ENCODE peak calls at places on chromosome 10, in six cellular contexts. W, U, Z, P, M and Q are unnamed samples.

GRCh38 chr10:1308415-1308814 is 252.2 kb downstream of the WDR37 start:
- DNase-seq in M (no peak), W (no peak), U (no peak), P (no peak), Z (no peak), Q (no peak)

GRCh38 chr10:88286030-88286429 is 297.1 kb downstream of the RNLS start:
- DNase-seq in Z (no peak), W (no peak), U (no peak), P (no peak), M (no peak), Q (no peak)

GRCh38 chr10:4812952-4813351 is 13.1 kb upstream of the AKR1E2 start:
- DNase-seq in M (peak), P (peak), Z (peak), W (no peak), U (no peak), Q (peak)

GRCh38 chr10:102927311-102928010 is 9.4 kb downstream of the CNNM2 start:
- DNase-seq in Z (no peak), W (no peak), U (no peak), P (no peak), M (no peak), Q (no peak)

GRCh38 chr10:86632009-86632800 is 22.1 kb upstream of the OPN4 start:
- DNase-seq in U (no peak), W (no peak), Z (no peak), P (no peak), M (no peak), Q (no peak)

GRCh38 chr10:104766341-104766740 is 125.3 kb downstream of the SORCS3 start:
- DNase-seq in Z (peak), W (no peak), M (no peak), U (no peak), P (no peak), Q (no peak)

GRCh38 chr10:34996843-34997242 is 93.3 kb downstream of the CUL2 start:
- DNase-seq in U (no peak), M (no peak), Z (no peak), P (no peak), W (no peak), Q (no peak)

GRCh38 chr10:112383325-112383724 is 9.4 kb downstream of the ACSL5 start:
- DNase-seq in P (no peak), Z (peak), M (no peak), W (no peak), U (no peak), Q (peak)

GRCh38 chr10:109429956-109430760 is 493.2 kb downstream of the XPNPEP1 start:
- DNase-seq in W (no peak), Z (no peak), P (no peak), M (peak), U (no peak), Q (no peak)

GRCh38 chr10:50396491-50397311 is 145.4 kb upstream of the ASAH2 start:
- DNase-seq in U (no peak), Z (peak), P (no peak), M (no peak), W (no peak), Q (no peak)

GRCh38 chr10:79241990-79242619 is 105.2 kb upstream of the PPIF start:
- DNase-seq in W (peak), U (no peak), P (no peak), Z (no peak), M (no peak), Q (peak)

GRCh38 chr10:88820990-88821389 is 18.5 kb downstream of the LIPM start:
- DNase-seq in W (no peak), P (no peak), M (peak), Z (no peak), U (no peak), Q (no peak)

GRCh38 chr10:127184582-127184981 is 11.8 kb downstream of the INSYN2A start:
- DNase-seq in U (no peak), M (no peak), P (no peak), Z (no peak), W (no peak), Q (no peak)

GRCh38 chr10:42781893-42782445 is 626 bp upstream of the BMS1 start:
- DNase-seq in U (no peak), M (no peak), P (no peak), W (no peak), Z (peak), Q (no peak)

GRCh38 chr10:85874208-85874607 is 492.4 kb downstream of the GRID1 start:
- DNase-seq in U (no peak), M (no peak), P (no peak), Z (no peak), W (no peak), Q (no peak)

GRCh38 chr10:132100556-132101349 is 35.0 kb downstream of the JAKMIP3 start:
- DNase-seq in W (no peak), P (no peak), Z (no peak), M (no peak), U (no peak), Q (no peak)

GRCh38 chr10:34528320-34528719 is 286.8 kb downstream of the PARD3 start:
- DNase-seq in Z (peak), P (peak), W (no peak), U (no peak), M (peak), Q (peak)

GRCh38 chr10:124539935-124540641 is 78.5 kb downstream of the LHPP start:
- DNase-seq in P (peak), U (peak), Z (no peak), M (no peak), W (peak), Q (peak)

GRCh38 chr10:91144961-91145360 is 75.5 kb upstream of the PCGF5 start:
- DNase-seq in U (no peak), Z (no peak), P (peak), M (no peak), W (no peak), Q (no peak)

GRCh38 chr10:8986975-8987374 is 932.5 kb downstream of the GATA3 start:
- DNase-seq in Z (no peak), U (no peak), W (no peak), M (no peak), P (no peak), Q (no peak)

GRCh38 chr10:112471878-112472487 is 25.0 kb downstream of the VTI1A start:
- DNase-seq in M (no peak), P (peak), U (no peak), Z (peak), W (no peak), Q (peak)

GRCh38 chr10:30059209-30060107 is at the start of gene JCAD:
- DNase-seq in Z (peak), W (no peak), U (peak), M (no peak), P (peak), Q (peak)

GRCh38 chr10:59222788-59223187 is 46.3 kb downstream of the PHYHIPL start:
- DNase-seq in P (no peak), U (no peak), Z (no peak), W (no peak), M (no peak), Q (no peak)

GRCh38 chr10:67386260-67386659 is 309.7 kb downstream of the CTNNA3 start:
- DNase-seq in Z (no peak), W (no peak), U (no peak), P (no peak), M (no peak), Q (no peak)

GRCh38 chr10:75228278-75228677 is 7.5 kb downstream of the COMTD1 start:
- DNase-seq in P (no peak), W (no peak), U (no peak), Z (no peak), M (no peak), Q (no peak)

GRCh38 chr10:6401066-6401465 is 179.0 kb downstream of the PRKCQ start:
- DNase-seq in Z (no peak), U (no peak), W (no peak), P (no peak), M (no peak), Q (no peak)

GRCh38 chr10:103598654-103599115 is 105.2 kb downstream of the NEURL1 start:
- DNase-seq in W (no peak), P (peak), Z (peak), M (peak), U (peak), Q (peak)

GRCh38 chr10:30437039-30437781 is 3.2 kb downstream of the MAP3K8 start:
- DNase-seq in W (peak), U (no peak), P (no peak), Z (peak), M (no peak), Q (peak)

GRCh38 chr10:66786705-66787104 is 139.1 kb upstream of the LRRTM3 start:
- DNase-seq in U (no peak), P (peak), M (no peak), Z (no peak), W (no peak), Q (no peak)

GRCh38 chr10:97805960-97806359 is 34.2 kb upstream of the SFRP5 start:
- DNase-seq in Z (no peak), M (no peak), W (no peak), P (no peak), U (no peak), Q (no peak)

GRCh38 chr10:91901784-91902677 is 7.3 kb downstream of the FGFBP3 start:
- DNase-seq in P (peak), M (peak), Z (peak), W (no peak), U (no peak), Q (peak)

GRCh38 chr10:133379801-133380666 is 972 bp downstream of the PAOX start:
- DNase-seq in Z (no peak), W (no peak), M (no peak), P (no peak), U (peak), Q (no peak)

GRCh38 chr10:31467791-31468535 is 148.9 kb downstream of the ZEB1 start:
- DNase-seq in P (no peak), U (no peak), M (no peak), Z (no peak), W (no peak), Q (no peak)

GRCh38 chr10:91798736-91799579 is 732 bp downstream of the TNKS2 start:
- DNase-seq in W (peak), M (no peak), U (peak), Z (peak), P (no peak), Q (peak)

GRCh38 chr10:79185796-79186374 is 117.1 kb downstream of the ZMIZ1 start:
- DNase-seq in M (no peak), W (no peak), Z (peak), P (no peak), U (no peak), Q (no peak)

GRCh38 chr10:79073784-79074432 is 5.1 kb downstream of the ZMIZ1 start:
- DNase-seq in W (no peak), M (no peak), P (no peak), Z (peak), U (no peak), Q (peak)

GRCh38 chr10:13795653-13796555 is 209.1 kb downstream of the PRPF18 start:
- DNase-seq in Z (no peak), U (no peak), P (no peak), M (no peak), W (no peak), Q (no peak)